ENCODE peak calls at places on chromosomes 4 and X, in eight cellular contexts. K, N, S, L, I, Q, Y and D are unnamed samples.

GRCh38 chr4:172287112-172287511 is 473.9 kb downstream of the GALNTL6 start:
- DNase-seq in K (no peak), N (no peak), S (no peak), L (no peak), I (no peak), Q (no peak), Y (no peak), D (no peak)

GRCh38 chr4:74623041-74623440 is 171.3 kb downstream of the BTC start:
- DNase-seq in K (no peak), N (no peak), S (peak; percentile 23), L (peak; percentile 38), I (no peak), Q (peak; percentile 63), Y (peak; percentile 32), D (peak; percentile 18)

GRCh38 chr4:129358571-129358970 is 262.6 kb downstream of the C4orf33 start:
- DNase-seq in K (no peak), N (no peak), S (no peak), L (no peak), I (no peak), Q (peak; percentile 35), Y (peak; percentile 30), D (no peak)

GRCh38 chr4:2663275-2663674 is 92.9 kb downstream of the TNIP2 start:
- DNase-seq in K (no peak), N (no peak), S (no peak), L (no peak), I (no peak), Q (no peak), Y (peak; percentile 12), D (no peak)

GRCh38 chr4:148435654-148436406 is 6.4 kb downstream of the NR3C2 start:
- DNase-seq in K (no peak), N (no peak), S (no peak), L (no peak), I (no peak), Q (no peak), Y (no peak), D (no peak)

GRCh38 chr4:6106156-6106555 is 87.9 kb upstream of the C4orf50 start:
- DNase-seq in K (no peak), N (no peak), S (no peak), L (no peak), I (no peak), Q (no peak), Y (no peak), D (no peak)

GRCh38 chr4:115292320-115293092 is 179.1 kb upstream of the NDST4 start:
- DNase-seq in K (no peak), N (no peak), S (no peak), L (no peak), I (no peak), Q (no peak), Y (no peak), D (no peak)

GRCh38 chr4:3223986-3224748 is 24.8 kb upstream of the MSANTD1 start:
- DNase-seq in K (peak; percentile 30), N (no peak), S (no peak), L (no peak), I (no peak), Q (no peak), Y (no peak), D (no peak)

GRCh38 chrX:45527834-45528233 is 327.2 kb upstream of the DIPK2B start:
- DNase-seq in K (no peak), N (no peak), S (no peak), L (no peak), I (no peak), Q (no peak), Y (peak; percentile 61), D (no peak)

GRCh38 chr4:163776961-163777360 is 282.5 kb downstream of the TMA16 start:
- DNase-seq in K (no peak), N (no peak), S (no peak), L (no peak), I (no peak), Q (no peak), Y (no peak), D (no peak)

GRCh38 chr4:46819095-46819494 is 90.0 kb downstream of the COX7B2 start:
- DNase-seq in K (no peak), N (no peak), S (no peak), L (no peak), I (no peak), Q (no peak), Y (no peak), D (no peak)

GRCh38 chr4:6273661-6273990 is 4.0 kb downstream of the WFS1 start:
- DNase-seq in K (no peak), N (no peak), S (no peak), L (no peak), I (no peak), Q (no peak), Y (no peak), D (no peak)

GRCh38 chr4:14167876-14168510 is 540.5 kb upstream of the BOD1L1 start:
- DNase-seq in K (no peak), N (no peak), S (no peak), L (no peak), I (no peak), Q (no peak), Y (peak; percentile 59), D (no peak)

GRCh38 chr4:15353207-15353606 is 74.6 kb upstream of the C1QTNF7 start:
- DNase-seq in K (no peak), N (no peak), S (no peak), L (no peak), I (no peak), Q (no peak), Y (no peak), D (no peak)

GRCh38 chr4:152255437-152255836 is 280.5 kb downstream of the FBXW7 start:
- DNase-seq in K (no peak), N (no peak), S (peak; percentile 49), L (peak; percentile 42), I (no peak), Q (peak; percentile 52), Y (no peak), D (no peak)

GRCh38 chr4:3656441-3657376 is 109.5 kb upstream of the ADRA2C start:
- DNase-seq in K (no peak), N (no peak), S (no peak), L (no peak), I (no peak), Q (no peak), Y (no peak), D (no peak)

GRCh38 chr4:24274401-24275035 is 309.8 kb downstream of the DHX15 start:
- DNase-seq in K (no peak), N (no peak), S (no peak), L (no peak), I (no peak), Q (no peak), Y (peak; percentile 54), D (no peak)

GRCh38 chr4:142264961-142265360 is 581.1 kb downstream of the INPP4B start:
- DNase-seq in K (no peak), N (no peak), S (no peak), L (no peak), I (no peak), Q (no peak), Y (peak; percentile 86), D (no peak)

GRCh38 chr4:155419266-155419665 is 42.5 kb upstream of the MAP9 start:
- DNase-seq in K (no peak), N (no peak), S (no peak), L (no peak), I (no peak), Q (no peak), Y (peak; percentile 14), D (no peak)

GRCh38 chrX:155857561-155857960 is 23.6 kb upstream of the VAMP7 start:
- DNase-seq in K (no peak), N (no peak), S (no peak), L (no peak), I (no peak), Q (peak; percentile 64), Y (peak; percentile 18), D (no peak)
- TF ChIP-seq CTCF in K (peak; percentile 14), N (no peak), S (no peak), L (no peak), I (peak; percentile 42), Q (peak; percentile 32), Y (peak; percentile 31), D (no peak)

GRCh38 chr4:4845027-4845426 is 14.4 kb upstream of the MSX1 start:
- DNase-seq in K (peak; percentile 31), N (no peak), S (no peak), L (no peak), I (no peak), Q (no peak), Y (no peak), D (no peak)
- TF ChIP-seq CTCF in K (no peak), N (no peak), S (no peak), L (no peak), I (no peak), Q (no peak), Y (no peak), D (no peak)

GRCh38 chrX:55011294-55011693 is 11.1 kb downstream of the APEX2 start:
- DNase-seq in K (no peak), N (no peak), S (no peak), L (no peak), I (no peak), Q (no peak), Y (peak; percentile 10), D (no peak)
- TF ChIP-seq CTCF in K (no peak), N (no peak), S (no peak), L (no peak), I (no peak), Q (no peak), Y (peak; percentile 51), D (peak; percentile 37)

GRCh38 chr4:101346312-101346561 is 1.1 kb downstream of the PPP3CA start:
- DNase-seq in K (no peak), N (no peak), S (peak; percentile 60), L (no peak), I (no peak), Q (peak; percentile 93), Y (no peak), D (no peak)

GRCh38 chr4:101346562-101347266 is 612 bp downstream of the PPP3CA start:
- DNase-seq in K (peak; percentile 85), N (peak; percentile 42), S (peak; percentile 62), L (peak; percentile 76), I (no peak), Q (no peak), Y (peak; percentile 69), D (peak; percentile 57)

GRCh38 chr4:101348367-101348827 is 1.1 kb upstream of the PPP3CA start:
- DNase-seq in K (no peak), N (no peak), S (no peak), L (peak; percentile 44), I (no peak), Q (peak; percentile 46), Y (no peak), D (no peak)

GRCh38 chr4:101347267-101347556 is at the start of gene PPP3CA:
- DNase-seq in K (no peak), N (no peak), S (no peak), L (no peak), I (no peak), Q (no peak), Y (no peak), D (no peak)

DNA sequence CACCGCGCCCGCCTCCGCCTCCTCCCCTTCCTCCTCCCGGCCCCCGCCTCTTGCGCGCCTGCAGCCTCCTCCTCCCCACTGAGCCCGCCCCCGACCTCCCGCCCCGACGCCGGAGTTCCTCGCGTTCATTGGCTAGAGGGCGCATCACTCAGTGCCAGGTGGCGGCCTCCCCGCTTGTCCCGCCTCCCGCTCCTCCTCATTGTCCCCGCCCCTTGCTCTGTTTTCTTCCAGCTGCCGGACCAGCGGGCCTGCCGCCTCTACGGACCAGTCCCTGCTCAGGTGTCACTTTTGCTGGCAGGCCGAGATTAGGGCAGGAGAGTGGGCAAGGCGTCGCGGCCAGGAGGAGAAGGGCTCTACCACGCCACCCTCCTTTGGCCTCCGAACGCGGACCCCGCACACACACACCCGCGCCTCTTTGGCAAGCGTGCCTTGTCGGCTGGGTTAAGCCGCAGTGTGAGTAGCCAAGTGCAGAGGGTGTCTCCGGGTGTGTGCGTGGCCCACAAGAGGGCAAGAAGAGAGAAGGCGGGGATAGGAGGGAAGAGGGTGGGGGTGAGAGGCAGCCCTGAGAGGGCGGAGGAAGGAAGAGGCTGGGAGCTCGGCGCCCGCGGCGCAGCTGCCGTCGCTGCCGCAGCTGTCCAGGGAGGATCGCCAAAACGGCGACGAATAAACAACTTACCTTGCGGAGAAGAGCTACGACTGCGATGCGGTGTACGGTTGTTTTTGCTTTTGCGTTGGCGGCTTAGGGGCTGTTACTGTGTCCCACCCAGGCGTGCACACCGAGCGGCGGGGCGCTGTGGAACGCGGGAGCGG is 436 bp upstream of the PPP3CA start:
- DNase-seq in K (peak; percentile 100), N (peak; percentile 98), S (peak; percentile 98), L (peak; percentile 99), I (peak; percentile 86), Q (peak; percentile 96), Y (peak; percentile 97), D (peak; percentile 100)
- TF ChIP-seq CTCF in K (no peak), N (peak; percentile 39), S (no peak), L (peak; percentile 36), I (no peak), Q (no peak), Y (no peak), D (no peak)